ENCODE peak calls at places on chromosomes 13 and 19, in nine cellular contexts. W is dorsolateral prefrontal cortex, O is nephron progenitor cell, H is heart left ventricle, U is activated B cell treated with CpG ODN at 0.5 μM for 24 hours, A is suprapubic skin, S is fibroblast of lung, V is tibial artery, C is AG09319. Q is an unnamed sample.

GRCh38 chr19:23547816-23548430 is 139.1 kb downstream of the ZNF675 start:
- DNase-seq in W (no peak), O (no peak), U (no peak), A (no peak), C (no peak), S (no peak), H (no peak), V (no peak), Q (no peak)

GRCh38 chr13:23750383-23751121 is 138.6 kb downstream of the MIPEP start:
- DNase-seq in A (no peak), O (no peak), C (no peak), W (no peak), U (no peak), V (no peak), H (no peak), S (no peak), Q (no peak)

GRCh38 chr19:1574354-1574753 is 6.2 kb upstream of the MEX3D start:
- DNase-seq in C (no peak), H (peak), A (no peak), U (no peak), W (no peak), O (no peak), S (no peak), V (no peak), Q (no peak)

GRCh38 chr13:91668844-91669495 is 270.5 kb downstream of the GPC5 start:
- DNase-seq in V (no peak), S (peak), C (no peak), U (no peak), O (no peak), H (no peak), A (no peak), W (no peak), Q (no peak)

GRCh38 chr19:681029-681626 is 4.9 kb downstream of the FSTL3 start:
- DNase-seq in W (peak), H (no peak), A (no peak), S (no peak), V (peak), U (no peak), O (peak), C (peak), Q (peak)

GRCh38 chr19:17999685-18000479 is 8.1 kb upstream of the ARRDC2 start:
- DNase-seq in S (no peak), O (no peak), U (no peak), A (no peak), C (no peak), H (no peak), W (no peak), V (no peak), Q (no peak)

GRCh38 chr13:93409816-93410215 is 183.2 kb downstream of the GPC6 start:
- DNase-seq in U (no peak), C (no peak), A (no peak), W (no peak), H (no peak), S (no peak), O (no peak), V (no peak), Q (no peak)

GRCh38 chr13:66780814-66781213 is 449.3 kb downstream of the PCDH9 start:
- DNase-seq in O (no peak), H (no peak), V (no peak), A (no peak), W (no peak), U (no peak), S (peak), C (no peak), Q (no peak)

GRCh38 chr13:59477011-59477410 is 686.7 kb downstream of the DIAPH3 start:
- DNase-seq in U (no peak), V (no peak), C (no peak), W (no peak), H (no peak), S (no peak), O (no peak), A (no peak), Q (no peak)

GRCh38 chr13:75353786-75354193 is 128.2 kb downstream of the TBC1D4 start:
- DNase-seq in U (no peak), C (no peak), V (no peak), S (no peak), O (no peak), A (no peak), W (no peak), H (no peak), Q (no peak)

GRCh38 chr19:29629836-29630534 is 23.9 kb downstream of the POP4 start:
- DNase-seq in U (no peak), C (no peak), S (no peak), O (no peak), A (peak), W (peak), H (no peak), V (no peak), Q (no peak)

GRCh38 chr19:34309368-34310138 is 55.2 kb downstream of the GARRE1 start:
- DNase-seq in H (no peak), O (no peak), W (no peak), S (no peak), V (no peak), U (no peak), C (no peak), A (no peak), Q (no peak)

GRCh38 chr19:6828306-6828697 is 55.8 kb downstream of the VAV1 start:
- DNase-seq in A (no peak), H (no peak), O (no peak), C (no peak), W (no peak), U (no peak), V (no peak), S (no peak), Q (no peak)

GRCh38 chr19:13401388-13401787 is 104.9 kb downstream of the CACNA1A start:
- DNase-seq in W (no peak), O (no peak), S (peak), A (no peak), U (no peak), C (no peak), V (no peak), H (no peak), Q (no peak)

GRCh38 chr13:113205428-113205931 is 3.0 kb downstream of the PCID2 start:
- DNase-seq in S (peak), A (no peak), C (no peak), H (no peak), W (no peak), U (no peak), V (no peak), O (no peak), Q (no peak)

GRCh38 chr13:100442095-100442832 is 146.3 kb downstream of the GGACT start:
- DNase-seq in U (no peak), V (no peak), S (no peak), H (no peak), O (no peak), C (no peak), W (no peak), A (no peak), Q (no peak)
- TF ChIP-seq CTCF in U (no peak), V (no peak), S (no peak), H (no peak), O (no peak), C (no peak), W (no peak), A (no peak), Q (no peak)

DNA sequence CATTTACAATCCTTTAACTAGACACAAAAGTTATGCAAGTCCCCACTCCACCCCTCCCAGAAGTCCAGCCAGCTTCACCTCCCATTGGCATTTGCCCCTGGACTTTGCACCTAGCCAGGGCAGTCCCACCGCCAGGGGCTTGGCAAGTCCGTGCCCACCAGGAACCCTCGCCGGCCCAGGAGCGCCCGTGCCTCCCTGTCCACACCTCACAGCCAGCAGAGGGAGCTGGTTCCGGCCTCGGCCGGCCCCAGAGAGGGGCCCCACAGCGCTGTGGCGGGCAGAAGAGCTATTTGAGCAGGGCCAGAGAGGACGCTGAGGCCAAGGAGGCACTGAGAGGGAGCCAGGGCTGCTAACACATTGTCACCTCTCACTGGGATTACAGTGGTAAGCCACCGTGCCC is 796.6 kb upstream of the PCDH20 start:
- DNase-seq in H (no peak), C (no peak), W (no peak), V (no peak), A (no peak), U (no peak), O (no peak), S (no peak), Q (no peak)
- TF ChIP-seq CTCF in H (no peak), C (no peak), W (no peak), V (no peak), A (no peak), U (no peak), O (no peak), S (no peak), Q (no peak)

GRCh38 chr19:33032218-33032781 is 32.4 kb downstream of the RHPN2 start:
- DNase-seq in S (no peak), O (no peak), C (no peak), H (no peak), A (no peak), U (no peak), V (no peak), W (no peak), Q (no peak)

GRCh38 chr19:33035461-33035860 is 29.2 kb downstream of the RHPN2 start:
- DNase-seq in A (no peak), V (no peak), O (no peak), S (no peak), H (no peak), C (no peak), W (no peak), U (no peak), Q (no peak)

GRCh38 chr19:33024398-33024797 is 40.3 kb downstream of the RHPN2 start:
- DNase-seq in W (no peak), A (no peak), U (no peak), C (no peak), S (no peak), V (no peak), O (no peak), H (no peak), Q (no peak)

GRCh38 chr19:33029746-33030303 is 34.9 kb downstream of the RHPN2 start:
- DNase-seq in U (no peak), V (no peak), H (no peak), S (no peak), C (no peak), W (no peak), A (no peak), O (no peak), Q (no peak)
- TF ChIP-seq CTCF in U (no peak), V (no peak), H (no peak), S (no peak), C (no peak), W (no peak), A (no peak), O (no peak), Q (no peak)

GRCh38 chr19:8340341-8341096 is 2.5 kb downstream of the KANK3 start:
- DNase-seq in V (no peak), S (peak), W (no peak), A (no peak), C (no peak), U (no peak), H (peak), O (peak), Q (no peak)
- TF ChIP-seq CTCF in V (no peak), S (peak), W (no peak), A (peak), C (no peak), U (no peak), H (peak), O (peak), Q (no peak)

GRCh38 chr13:48646791-48647190 is 6.9 kb upstream of the CYSLTR2 start:
- DNase-seq in C (no peak), A (no peak), W (no peak), U (no peak), V (no peak), S (no peak), H (no peak), O (no peak), Q (no peak)

GRCh38 chr13:48645845-48646244 is 7.9 kb upstream of the CYSLTR2 start:
- DNase-seq in W (no peak), H (no peak), A (no peak), S (no peak), V (no peak), U (no peak), O (no peak), C (no peak), Q (no peak)

GRCh38 chr13:48644951-48645350 is 8.8 kb upstream of the CYSLTR2 start:
- DNase-seq in U (no peak), W (no peak), C (no peak), V (no peak), S (no peak), A (no peak), O (no peak), H (no peak), Q (no peak)

GRCh38 chr13:48648446-48648845 is 5.3 kb upstream of the CYSLTR2 start:
- DNase-seq in O (no peak), H (no peak), U (no peak), S (no peak), C (no peak), A (no peak), W (no peak), V (no peak), Q (no peak)

DNA sequence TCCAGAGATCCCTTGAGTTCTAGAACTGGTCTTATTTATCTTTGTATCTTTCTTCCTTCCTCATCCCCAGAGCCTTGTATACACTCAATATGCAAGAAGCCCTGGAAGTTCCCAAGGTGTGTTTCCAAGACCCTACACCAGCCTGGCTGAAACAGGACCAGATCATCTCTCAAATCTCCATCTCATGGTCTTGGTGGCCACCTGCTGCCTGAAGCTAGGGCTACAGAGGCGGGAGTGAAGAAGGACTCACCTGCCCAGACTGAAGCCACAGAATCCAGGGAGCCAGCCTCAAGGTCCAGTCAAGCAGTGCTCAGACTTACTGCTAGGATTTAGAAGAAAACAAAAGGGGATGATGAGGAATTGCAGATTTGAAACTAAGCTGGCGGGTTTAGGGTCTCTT is 6.1 kb upstream of the CYSLTR2 start:
- DNase-seq in U (no peak), V (no peak), W (no peak), C (no peak), S (no peak), O (no peak), A (no peak), H (no peak), Q (no peak)
- TF ChIP-seq CTCF in U (no peak), V (no peak), W (no peak), C (no peak), S (no peak), O (no peak), A (no peak), H (no peak), Q (no peak)

GRCh38 chr13:47220453-47221150 is 323.7 kb upstream of the HTR2A start:
- DNase-seq in V (no peak), A (no peak), O (no peak), U (no peak), W (no peak), H (no peak), C (no peak), S (no peak), Q (no peak)
- TF ChIP-seq CTCF in V (no peak), A (no peak), O (no peak), U (no peak), W (no peak), H (no peak), C (no peak), S (no peak), Q (no peak)

DNA sequence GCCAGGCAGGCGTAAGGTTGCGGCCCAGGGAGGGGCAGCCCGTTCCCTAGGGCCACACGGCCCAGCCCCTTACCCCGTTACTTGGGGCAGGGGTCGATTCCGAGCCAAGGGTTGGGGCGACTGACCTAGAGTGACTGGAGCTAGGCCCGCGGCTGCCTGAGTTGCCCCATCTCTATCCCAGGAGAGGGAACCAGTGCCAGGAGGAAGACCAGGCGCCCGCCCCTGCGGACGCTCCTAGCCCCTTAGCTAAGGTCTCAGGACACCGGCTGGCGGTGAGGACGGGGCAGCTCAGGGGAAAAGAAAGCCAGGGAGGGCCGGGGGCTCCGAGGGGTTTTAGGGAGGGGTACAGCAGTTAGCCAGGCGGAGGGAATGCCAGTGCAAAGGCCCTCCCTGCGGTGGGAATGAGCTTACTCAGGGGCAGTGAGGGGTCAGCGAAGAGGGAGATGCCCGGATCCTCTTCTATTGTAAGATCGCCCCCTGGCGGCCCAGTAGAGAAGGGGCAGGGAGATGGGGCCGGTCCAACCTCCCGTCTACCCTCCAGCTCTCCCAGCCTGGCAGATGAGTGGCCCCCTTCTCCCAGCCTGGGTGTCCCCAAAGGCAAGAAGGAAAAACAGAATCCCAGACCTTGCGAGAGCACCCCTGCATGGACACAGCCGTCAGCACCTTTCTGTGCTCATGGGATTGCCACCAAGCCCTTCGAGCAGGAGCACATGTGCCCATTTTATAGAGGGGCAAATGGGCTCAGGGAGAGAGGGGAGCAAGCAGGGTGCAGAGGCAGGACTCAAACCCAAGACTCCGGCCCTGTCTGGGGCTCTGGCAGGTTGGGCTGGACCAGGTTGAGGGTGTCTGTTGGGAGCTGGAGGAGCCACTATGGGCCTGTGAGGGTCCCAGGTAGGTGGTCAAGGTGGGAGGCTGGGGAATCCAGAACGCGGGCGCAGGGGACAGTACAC is 16.3 kb downstream of the CILP2 start:
- DNase-seq in W (no peak), H (peak), U (peak), C (no peak), O (peak), V (no peak), A (no peak), S (peak), Q (peak)
- TF ChIP-seq CTCF in W (peak), H (peak), U (no peak), C (peak), O (peak), V (peak), A (peak), S (peak), Q (peak)

Q was measured in natural killer cell.